ENCODE peak calls at places on chromosomes 12 and 14, in six cellular contexts. R is WTC11, P is neural crest cell, B is BE2C, N is type B pancreatic cell, W is endothelial cell. A is an unnamed sample.

GRCh38 chr12:117528538-117528937 is 167.1 kb upstream of the NOS1 start:
- DNase-seq in W (no peak), R (no peak), P (no peak), B (no peak), N (no peak), A (no peak)

GRCh38 chr12:93376436-93377251 is 1.1 kb upstream of the NUDT4 start:
- DNase-seq in W (no peak), R (peak; percentile 22), P (peak; percentile 26), B (peak; percentile 13), N (no peak), A (peak; percentile 22)

GRCh38 chr14:64296561-64296960 is 2.4 kb upstream of the ESR2 start:
- DNase-seq in P (no peak), B (no peak), W (no peak), R (no peak), N (no peak), A (no peak)

GRCh38 chr12:100927825-100928224 is 133.2 kb downstream of the ANO4 start:
- DNase-seq in R (no peak), N (no peak), W (no peak), P (no peak), B (no peak), A (no peak)

GRCh38 chr12:108768591-108769500 is 37.5 kb upstream of the CORO1C start:
- DNase-seq in W (peak; percentile 31), P (peak; percentile 23), N (no peak), R (peak; percentile 65), B (peak; percentile 71), A (peak; percentile 63)

GRCh38 chr12:84056-84455 is 17.5 kb downstream of the IQSEC3 start:
- DNase-seq in R (no peak), N (no peak), P (no peak), B (peak; percentile 52), W (no peak), A (no peak)

GRCh38 chr14:41000350-41000749 is 606.3 kb upstream of the LRFN5 start:
- DNase-seq in W (no peak), N (no peak), P (no peak), R (no peak), B (no peak), A (no peak)

GRCh38 chr12:53046655-53047220 is 3.1 kb upstream of the TNS2 start:
- DNase-seq in B (peak; percentile 72), R (peak; percentile 56), N (no peak), P (peak; percentile 53), W (peak; percentile 60), A (peak; percentile 65)

GRCh38 chr12:6200266-6201198 is at the start of gene CD9:
- DNase-seq in B (peak; percentile 59), R (peak; percentile 72), N (no peak), P (no peak), W (no peak), A (no peak)

GRCh38 chr12:8992086-8992409 is 2.7 kb downstream of the KLRG1 start:
- DNase-seq in P (no peak), W (no peak), N (no peak), R (no peak), B (no peak), A (no peak)

GRCh38 chr14:90548455-90548854 is 151.6 kb downstream of the CALM1 start:
- DNase-seq in N (no peak), R (no peak), P (no peak), B (peak; percentile 64), W (no peak), A (no peak)

GRCh38 chr12:1777798-1778197 is 42.6 kb upstream of the LRTM2 start:
- DNase-seq in W (no peak), R (no peak), P (no peak), N (no peak), B (no peak), A (no peak)

GRCh38 chr12:61993734-61994345 is 266.4 kb upstream of the USP15 start:
- DNase-seq in R (no peak), B (no peak), W (peak; percentile 15), P (no peak), N (no peak), A (no peak)

GRCh38 chr12:92955997-92956663 is 27.0 kb upstream of the EEA1 start:
- DNase-seq in P (no peak), W (no peak), B (no peak), R (no peak), N (no peak), A (no peak)

GRCh38 chr14:89723930-89724915 is 230.3 kb downstream of the EFCAB11 start:
- DNase-seq in P (no peak), B (no peak), R (no peak), N (no peak), W (no peak), A (no peak)

GRCh38 chr14:65335548-65335947 is 77.0 kb upstream of the FUT8 start:
- DNase-seq in P (no peak), B (no peak), R (no peak), W (no peak), N (no peak), A (no peak)

GRCh38 chr12:125187780-125188741 is 122.8 kb downstream of the AACS start:
- DNase-seq in R (peak; percentile 54), P (no peak), N (no peak), B (no peak), W (no peak), A (no peak)

GRCh38 chr14:21095430-21096205 is 2.8 kb downstream of the ZNF219 start:
- DNase-seq in R (no peak), N (no peak), W (no peak), B (no peak), P (no peak), A (peak; percentile 55)

GRCh38 chr12:116662612-116663144 is 75.2 kb downstream of the SPRING1 start:
- DNase-seq in R (no peak), B (peak; percentile 51), P (peak; percentile 52), N (no peak), W (peak; percentile 8), A (peak; percentile 91)

GRCh38 chr14:92039720-92040430 is at the start of gene TRIP11:
- DNase-seq in W (peak; percentile 92), P (peak; percentile 90), R (peak; percentile 93), B (peak; percentile 94), N (peak; percentile 95), A (peak; percentile 97)

GRCh38 chr12:65171870-65172269 is 2.5 kb downstream of the LEMD3 start:
- DNase-seq in N (no peak), P (no peak), B (no peak), W (no peak), R (no peak), A (no peak)

GRCh38 chr14:94710731-94711130 is 59.2 kb downstream of the GSC start:
- DNase-seq in P (no peak), N (no peak), R (no peak), W (no peak), B (no peak), A (no peak)

GRCh38 chr14:94702629-94703028 is 67.3 kb downstream of the GSC start:
- DNase-seq in W (no peak), R (no peak), P (no peak), N (no peak), B (no peak), A (no peak)

GRCh38 chr14:94706132-94706531 is 63.8 kb downstream of the GSC start:
- DNase-seq in B (no peak), W (no peak), N (no peak), R (no peak), P (no peak), A (no peak)

GRCh38 chr14:94701854-94702370 is 68.0 kb downstream of the GSC start:
- DNase-seq in P (no peak), W (no peak), R (no peak), N (no peak), B (no peak), A (no peak)

DNA sequence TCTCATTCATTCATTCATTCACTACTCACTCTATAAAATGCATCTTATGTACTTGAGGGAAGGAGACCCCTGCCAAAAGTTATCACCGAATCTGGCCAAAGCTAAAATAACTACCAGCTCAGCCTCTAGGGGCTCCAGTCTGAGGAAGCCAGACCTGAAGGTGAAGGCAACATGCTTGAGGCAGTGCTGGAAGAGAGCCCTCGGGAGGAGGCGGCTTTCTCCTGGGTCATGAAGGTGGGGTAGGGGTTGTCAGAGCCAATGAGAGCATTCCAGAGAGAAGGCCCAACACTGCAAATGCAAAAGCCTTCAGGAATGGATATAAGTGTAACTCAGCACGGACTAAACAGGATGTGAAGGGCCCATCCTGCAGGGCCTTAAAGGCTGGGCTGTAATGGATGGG is 62.4 kb downstream of the GSC start:
- DNase-seq in W (no peak), N (no peak), B (no peak), R (peak; percentile 69), P (no peak), A (no peak)
- TF ChIP-seq CTCF in W (no peak), N (peak; percentile 39), B (no peak), R (no peak), P (no peak), A (no peak)

DNA sequence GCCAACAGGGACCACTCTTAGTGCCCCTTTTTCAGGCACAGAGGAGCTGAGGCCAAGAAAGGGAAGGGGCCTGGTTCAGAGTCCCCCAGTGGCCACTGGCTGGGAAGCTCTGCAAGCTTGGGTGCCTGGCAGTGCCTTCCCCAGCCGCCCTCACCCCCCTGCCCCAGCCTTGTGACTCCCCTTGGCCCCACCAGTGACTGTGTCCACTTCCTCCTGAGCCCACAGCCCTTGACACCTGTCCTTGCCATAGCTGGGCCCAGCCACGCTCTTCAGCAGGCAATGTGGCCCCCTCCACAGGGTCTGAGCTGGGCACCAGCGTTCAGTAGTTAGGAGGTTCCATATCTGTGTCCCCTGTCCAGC is 19.0 kb upstream of the C14orf180 start:
- DNase-seq in R (no peak), B (peak; percentile 2), W (no peak), P (no peak), N (no peak), A (no peak)
- TF ChIP-seq CTCF in R (no peak), B (no peak), W (no peak), P (no peak), N (no peak), A (no peak)

GRCh38 chr14:67418368-67419174 is 6.6 kb upstream of the PLEK2 start:
- DNase-seq in P (no peak), B (no peak), N (no peak), R (no peak), W (no peak), A (no peak)

GRCh38 chr14:67416085-67416484 is 4.1 kb upstream of the PLEK2 start:
- DNase-seq in N (no peak), P (no peak), B (no peak), R (no peak), W (no peak), A (no peak)

GRCh38 chr14:67417633-67418032 is 5.7 kb upstream of the PLEK2 start:
- DNase-seq in B (no peak), N (no peak), R (no peak), W (no peak), P (no peak), A (no peak)

GRCh38 chr14:67413806-67414769 is 2.1 kb upstream of the PLEK2 start:
- DNase-seq in P (no peak), R (no peak), B (peak; percentile 49), W (no peak), N (no peak), A (no peak)

DNA sequence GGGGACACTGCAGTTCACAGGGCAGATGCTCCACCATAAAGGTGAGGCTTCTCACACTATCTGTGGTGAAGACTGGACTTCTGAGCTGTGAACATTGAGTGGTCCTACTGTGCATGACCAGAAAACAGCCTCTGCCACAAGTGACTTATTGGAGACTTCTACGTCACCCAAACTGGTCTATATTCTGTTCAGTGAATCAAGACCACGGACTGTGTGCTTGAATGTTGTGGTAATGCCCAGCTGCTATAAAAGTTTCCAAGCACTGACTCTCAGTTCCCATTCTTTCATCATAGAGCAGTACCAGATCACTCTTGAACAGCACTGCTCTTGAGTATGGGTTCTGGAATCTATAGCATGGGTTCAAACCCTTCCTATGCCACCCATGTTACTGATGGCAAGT is 4.8 kb upstream of the PLEK2 start:
- DNase-seq in P (no peak), R (no peak), N (no peak), W (no peak), B (no peak), A (no peak)
- TF ChIP-seq CTCF in P (no peak), R (no peak), N (no peak), W (no peak), B (no peak), A (no peak)

GRCh38 chr12:54299515-54300266 is 1.1 kb downstream of the NFE2 start:
- DNase-seq in N (no peak), R (no peak), W (no peak), P (no peak), B (no peak), A (no peak)
- TF ChIP-seq CTCF in N (no peak), R (no peak), W (no peak), P (no peak), B (no peak), A (no peak)

A was measured in glutamatergic neuron.